ENCODE peak calls at places on chromosomes 11 and 22, in eight cellular contexts. E, P, Q, C, W, J, I and N are unnamed samples.

GRCh38 chr11:123475478-123475877 is 45.4 kb downstream of the GRAMD1B start:
- DNase-seq in Q (no peak), C (no peak), I (peak), P (peak), J (no peak), W (no peak), E (no peak), N (peak)

GRCh38 chr11:57348636-57349323 is 10.6 kb downstream of the P2RX3 start:
- DNase-seq in J (no peak), Q (no peak), E (no peak), C (no peak), W (no peak), I (no peak), P (no peak), N (no peak)

GRCh38 chr22:31695423-31695822 is 33.4 kb upstream of the PISD start:
- DNase-seq in J (no peak), P (no peak), I (no peak), Q (no peak), C (no peak), W (no peak), E (no peak), N (peak)

GRCh38 chr11:10485646-10486045 is 30.6 kb downstream of the AMPD3 start:
- DNase-seq in Q (no peak), I (no peak), W (no peak), P (no peak), C (no peak), E (no peak), J (no peak), N (no peak)

GRCh38 chr11:119585038-119585666 is 143.8 kb downstream of the NECTIN1 start:
- DNase-seq in C (peak), J (no peak), P (no peak), W (no peak), I (peak), E (no peak), Q (no peak), N (peak)

GRCh38 chr22:46575915-46576555 is 38.6 kb upstream of the CELSR1 start:
- DNase-seq in W (no peak), Q (no peak), E (no peak), I (no peak), J (no peak), P (peak), C (no peak), N (peak)

GRCh38 chr11:15622231-15622890 is 507.6 kb downstream of the INSC start:
- DNase-seq in Q (no peak), W (no peak), I (no peak), C (no peak), P (no peak), E (no peak), J (no peak), N (no peak)

GRCh38 chr11:47566166-47566546 is 757 bp downstream of the PTPMT1 start:
- DNase-seq in J (no peak), E (no peak), W (no peak), P (no peak), I (no peak), Q (no peak), C (no peak), N (peak)

GRCh38 chr11:78796956-78797355 is 222.3 kb upstream of the NARS2 start:
- DNase-seq in J (no peak), E (no peak), I (peak), P (peak), Q (no peak), W (no peak), C (no peak), N (no peak)

GRCh38 chr22:33274214-33274828 is 216.1 kb upstream of the SYN3 start:
- DNase-seq in C (peak), I (no peak), Q (no peak), J (no peak), E (peak), P (peak), W (peak), N (peak)

GRCh38 chr11:104870910-104871309 is 27.4 kb downstream of the CASP12 start:
- DNase-seq in I (no peak), J (no peak), C (no peak), E (no peak), P (no peak), W (no peak), Q (no peak), N (no peak)

GRCh38 chr11:10122337-10123197 is 171.5 kb downstream of the SBF2 start:
- DNase-seq in C (no peak), W (no peak), E (no peak), J (no peak), I (no peak), Q (peak), P (peak), N (peak)

GRCh38 chr11:86547727-86548126 is 124.7 kb downstream of the ME3 start:
- DNase-seq in I (peak), J (no peak), C (no peak), Q (no peak), W (no peak), P (no peak), E (no peak), N (no peak)

GRCh38 chr11:121587182-121587581 is 134.4 kb upstream of the SORL1-AS1 start:
- DNase-seq in C (no peak), E (no peak), Q (no peak), I (no peak), P (no peak), W (no peak), J (no peak), N (no peak)

GRCh38 chr22:30195245-30196140 is 51.1 kb downstream of the LIF start:
- DNase-seq in W (peak), I (peak), C (no peak), P (no peak), Q (no peak), J (no peak), E (no peak), N (peak)

GRCh38 chr11:69702239-69702668 is 1.6 kb downstream of the FGF19 start:
- DNase-seq in I (no peak), E (no peak), J (no peak), Q (no peak), W (peak), C (peak), P (no peak), N (no peak)

GRCh38 chr11:23755076-23755475 is 741.8 kb upstream of the LUZP2 start:
- DNase-seq in W (no peak), C (no peak), P (no peak), J (no peak), I (no peak), Q (no peak), E (no peak), N (no peak)

GRCh38 chr22:45999379-45999971 is 22.5 kb upstream of the WNT7B start:
- DNase-seq in C (no peak), P (no peak), I (no peak), J (no peak), Q (no peak), E (no peak), W (no peak), N (no peak)

GRCh38 chr11:110478410-110478809 is 48.7 kb downstream of the FDX1 start:
- DNase-seq in P (no peak), C (peak), I (no peak), J (no peak), E (peak), W (no peak), Q (no peak), N (peak)

GRCh38 chr11:2713721-2714462 is 14.1 kb upstream of the KCNQ1OT1 start:
- DNase-seq in C (no peak), W (no peak), P (no peak), I (no peak), J (no peak), Q (no peak), E (no peak), N (no peak)

GRCh38 chr11:30749268-30749667 is 163.1 kb upstream of the MPPED2 start:
- DNase-seq in J (no peak), Q (no peak), I (no peak), W (no peak), C (no peak), E (no peak), P (no peak), N (no peak)

GRCh38 chr11:134418119-134418840 is 6.2 kb upstream of the B3GAT1 start:
- DNase-seq in C (no peak), J (no peak), Q (no peak), I (peak), W (no peak), P (peak), E (no peak), N (peak)

GRCh38 chr11:73233704-73234402 is 15.8 kb downstream of the P2RY2 start:
- DNase-seq in Q (no peak), C (no peak), P (no peak), I (no peak), J (no peak), E (no peak), W (no peak), N (no peak)

DNA sequence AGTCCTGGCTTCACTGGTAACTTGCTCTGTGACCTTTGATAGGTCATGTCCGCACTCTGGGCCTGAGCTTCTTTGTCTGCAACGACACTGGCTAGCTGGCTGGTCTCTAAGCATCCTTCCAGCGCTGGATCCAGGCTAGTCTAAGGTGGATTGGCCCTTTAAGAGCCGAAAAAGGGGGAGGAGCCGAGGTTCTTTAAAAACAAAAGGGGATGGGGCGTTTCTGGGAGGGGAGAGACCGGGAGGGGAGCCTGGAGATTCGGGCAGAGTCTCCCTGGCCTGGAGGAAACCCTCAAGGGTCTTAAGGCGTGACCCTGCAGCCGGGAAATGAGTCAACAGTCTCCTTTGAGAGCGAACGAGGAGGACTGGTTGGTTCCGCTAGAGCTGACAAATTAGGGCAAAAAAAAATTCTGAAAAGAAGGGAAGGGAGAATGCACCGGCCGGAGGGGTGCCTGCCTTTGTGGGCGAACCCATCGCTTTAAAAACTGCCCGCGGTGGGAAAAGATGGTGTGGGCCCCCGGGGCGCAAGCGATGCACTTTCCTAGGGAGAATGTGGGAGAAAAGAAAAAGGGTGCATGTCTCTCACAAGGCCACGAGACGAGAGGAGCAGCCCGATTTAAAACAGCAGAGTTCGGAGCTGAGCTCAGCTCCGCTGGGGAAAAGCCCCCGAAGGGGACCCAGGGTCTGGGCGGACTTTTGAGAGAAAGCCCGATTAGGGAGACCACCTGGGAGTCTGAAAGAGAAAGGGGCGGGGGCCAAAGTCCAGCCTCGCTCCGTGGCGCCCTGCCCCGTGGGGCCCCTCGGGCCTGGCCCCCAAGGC is 952 bp downstream of the ZFTA start:
- DNase-seq in Q (peak), I (peak), P (peak), W (peak), E (peak), C (peak), J (no peak), N (peak)
- TF ChIP-seq MAX in Q (peak), I (no peak), P (no peak), W (peak), E (no peak), C (no peak), J (no peak), N (no peak)

GRCh38 chr11:1270476-1270875 is 39.0 kb downstream of the TOLLIP start:
- DNase-seq in P (no peak), C (no peak), I (no peak), E (no peak), W (no peak), Q (no peak), J (no peak), N (no peak)
- TF ChIP-seq POLR2A in P (no peak), C (no peak), I (no peak), E (no peak), W (no peak), Q (no peak), J (no peak), N (no peak)

GRCh38 chr11:106398396-106399074 is 321.1 kb downstream of the AASDHPPT start:
- DNase-seq in E (no peak), C (no peak), I (no peak), J (no peak), Q (no peak), P (peak), W (no peak), N (no peak)

GRCh38 chr11:106400949-106401545 is 323.6 kb downstream of the AASDHPPT start:
- DNase-seq in C (no peak), W (no peak), I (no peak), E (no peak), Q (no peak), P (no peak), J (no peak), N (no peak)

GRCh38 chr11:106397787-106398355 is 320.4 kb downstream of the AASDHPPT start:
- DNase-seq in J (no peak), P (no peak), I (no peak), Q (no peak), W (no peak), E (no peak), C (no peak), N (no peak)

GRCh38 chr11:106399624-106400023 is 322.2 kb downstream of the AASDHPPT start:
- DNase-seq in P (no peak), E (no peak), C (no peak), I (no peak), W (no peak), J (no peak), Q (no peak), N (no peak)

DNA sequence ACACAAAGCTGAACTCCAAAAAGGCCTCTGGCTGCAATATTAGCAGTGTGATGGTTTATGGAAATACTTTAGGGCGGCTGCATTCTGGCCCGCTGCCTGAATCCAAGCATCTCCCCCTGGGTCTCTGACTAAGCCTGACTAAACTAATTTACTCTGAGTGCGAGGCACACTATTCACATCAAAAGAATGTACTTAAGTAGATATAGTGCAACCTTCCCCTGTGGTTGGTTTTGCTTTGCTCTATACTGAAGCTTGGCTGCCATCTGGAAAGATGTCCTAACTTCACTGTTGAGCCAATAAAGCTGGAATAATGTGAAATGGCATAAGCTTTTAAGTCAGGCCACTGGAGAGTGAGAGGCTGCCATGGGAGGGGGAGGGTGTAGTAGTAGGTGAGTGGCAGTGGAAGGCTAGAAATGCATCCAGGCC is 321.6 kb downstream of the AASDHPPT start:
- DNase-seq in E (no peak), P (peak), W (no peak), Q (peak), C (no peak), I (no peak), J (no peak), N (no peak)
- TF ChIP-seq MAX in E (no peak), P (no peak), W (no peak), Q (no peak), C (no peak), I (no peak), J (no peak), N (no peak)

GRCh38 chr22:20916916-20917810 is at the start of gene CRKL:
- DNase-seq in W (peak), I (peak), Q (peak), P (peak), J (peak), C (peak), E (peak), N (peak)
- TF ChIP-seq POLR2A in W (peak), I (peak), Q (peak), P (peak), J (peak), C (peak), E (no peak), N (peak)

DNA sequence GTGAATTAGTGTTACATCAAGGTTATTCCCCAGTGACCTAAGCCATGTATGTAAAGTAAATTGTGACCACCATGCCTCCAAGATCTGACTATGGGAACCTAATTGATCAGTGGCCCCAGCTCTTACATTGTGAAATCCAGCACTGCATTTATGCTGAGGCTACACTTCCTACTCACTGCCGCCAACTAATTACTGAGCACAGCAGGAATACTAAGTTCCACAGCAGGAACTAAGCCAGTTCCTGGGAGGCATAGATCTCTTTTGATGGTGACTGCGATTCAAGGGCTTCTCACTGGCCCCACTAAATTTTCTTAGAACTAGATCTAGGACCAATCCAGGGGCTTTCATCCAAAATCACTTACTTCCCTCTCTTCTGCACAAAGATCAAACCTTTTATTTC is 45.9 kb downstream of the CNTN5 start:
- DNase-seq in P (no peak), I (no peak), W (no peak), J (no peak), Q (no peak), E (no peak), C (no peak), N (no peak)
- TF ChIP-seq MAX in P (no peak), I (no peak), W (no peak), J (no peak), Q (no peak), E (no peak), C (no peak), N (no peak)

GRCh38 chr11:43639920-43640319 is 40.6 kb upstream of the HSD17B12 start:
- DNase-seq in E (no peak), I (no peak), Q (no peak), J (no peak), P (no peak), W (no peak), C (no peak), N (no peak)

GRCh38 chr11:43646767-43647166 is 33.8 kb upstream of the HSD17B12 start:
- DNase-seq in W (no peak), J (no peak), Q (no peak), C (no peak), I (no peak), P (no peak), E (no peak), N (no peak)

GRCh38 chr11:43644626-43645299 is 35.8 kb upstream of the HSD17B12 start:
- DNase-seq in C (no peak), W (peak), J (no peak), E (no peak), I (no peak), P (no peak), Q (no peak), N (peak)

GRCh38 chr11:43648888-43649287 is 31.6 kb upstream of the HSD17B12 start:
- DNase-seq in C (no peak), W (no peak), I (no peak), P (no peak), Q (no peak), J (no peak), E (no peak), N (no peak)

GRCh38 chr11:43643898-43644625 is 36.5 kb upstream of the HSD17B12 start:
- DNase-seq in E (peak), P (peak), J (peak), Q (peak), W (peak), C (peak), I (peak), N (peak)
- TF ChIP-seq POLR2A in E (peak), P (peak), J (peak), Q (no peak), W (peak), C (peak), I (peak), N (peak)

DNA sequence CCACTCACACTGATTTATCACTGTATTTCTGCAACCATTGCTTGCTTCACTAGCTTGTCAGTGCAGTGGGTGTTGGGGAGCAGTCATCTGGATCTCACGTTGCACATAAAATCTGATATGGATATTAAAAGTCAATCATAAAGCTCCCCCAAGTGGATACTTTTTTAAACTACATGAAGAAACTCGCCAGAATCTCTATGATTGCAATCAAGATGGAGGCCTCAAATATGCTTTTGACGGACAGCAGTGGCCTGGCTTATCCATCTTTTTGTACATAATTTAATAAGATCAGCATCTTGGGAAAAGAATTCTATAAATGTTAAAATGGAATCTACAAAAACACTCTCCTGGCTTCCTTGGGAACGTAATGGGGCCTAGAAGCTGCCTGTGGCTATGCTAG is 137.7 kb downstream of the WT1 start:
- DNase-seq in W (no peak), C (no peak), Q (peak), P (peak), E (peak), I (peak), J (no peak), N (peak)
- TF ChIP-seq MAX in W (no peak), C (no peak), Q (no peak), P (no peak), E (no peak), I (no peak), J (no peak), N (peak)

DNA sequence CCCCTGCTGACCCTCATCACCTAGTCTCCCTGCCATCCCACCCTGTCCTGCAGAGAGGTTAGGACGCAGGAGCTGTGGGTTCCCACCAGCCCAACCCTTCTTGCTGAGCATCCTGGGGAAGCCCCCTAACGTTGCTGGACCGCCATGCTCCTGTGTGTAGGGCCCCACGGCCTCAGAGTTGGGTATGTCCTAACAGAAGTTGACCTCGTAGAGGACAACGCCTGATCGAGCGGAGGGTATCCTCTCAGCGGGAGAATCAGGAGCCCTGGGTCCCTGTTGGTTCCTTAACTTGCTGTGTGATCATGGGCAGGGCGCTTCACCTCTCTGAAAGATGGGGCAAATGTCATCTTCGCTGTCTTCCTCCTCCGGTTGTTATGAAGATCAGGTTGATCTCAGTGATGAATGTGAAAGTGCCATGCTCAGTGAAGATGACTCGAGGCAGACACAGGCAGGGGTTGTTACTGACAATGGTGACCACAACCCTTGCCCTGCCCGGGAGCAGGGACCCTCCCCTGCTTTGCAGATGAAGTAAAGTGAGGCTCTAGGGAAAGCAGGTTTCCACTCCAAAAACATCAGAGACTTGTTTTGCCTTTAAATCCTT is 19.3 kb upstream of the CD5 start:
- DNase-seq in P (no peak), C (no peak), W (no peak), Q (no peak), J (no peak), E (no peak), I (no peak), N (no peak)
- TF ChIP-seq POLR2A in P (no peak), C (no peak), W (no peak), Q (no peak), J (no peak), E (no peak), I (no peak), N (no peak)